ENCODE peak calls at places on chromosomes 1 and 21, in five cellular contexts. Z is right atrium auricular region, B is ACHN, T is GM13976, R is neural progenitor cell. H is an unnamed sample.

GRCh38 chr1:119364640-119365039 is 3.9 kb upstream of the HAO2 start:
- DNase-seq in Z (no peak), B (no peak), T (no peak), R (no peak), H (no peak)

GRCh38 chr1:185200889-185201288 is 43.9 kb downstream of the SWT1 start:
- DNase-seq in T (no peak), R (peak), B (no peak), Z (no peak), H (no peak)

GRCh38 chr1:223341111-223341510 is 22.9 kb downstream of the SUSD4 start:
- DNase-seq in Z (no peak), R (no peak), B (peak), T (no peak), H (no peak)

GRCh38 chr1:203682401-203683383 is 56.1 kb downstream of the ATP2B4 start:
- DNase-seq in B (no peak), R (no peak), T (no peak), Z (no peak), H (no peak)

GRCh38 chr1:3703786-3704396 is 48.4 kb upstream of the CCDC27 start:
- DNase-seq in Z (no peak), R (no peak), B (no peak), T (no peak), H (no peak)

GRCh38 chr1:38064232-38064903 is 17.8 kb upstream of the POU3F1 start:
- DNase-seq in T (no peak), Z (no peak), R (peak), B (peak), H (no peak)

GRCh38 chr1:110524311-110525249 is 5.6 kb upstream of the KCNA10 start:
- DNase-seq in B (peak), Z (no peak), R (peak), T (peak), H (no peak)

GRCh38 chr1:240092301-240093119 is 827 bp downstream of the FMN2 start:
- DNase-seq in R (peak), T (peak), Z (no peak), B (peak), H (no peak)

GRCh38 chr21:45104560-45104959 is 30.2 kb downstream of the ADARB1 start:
- DNase-seq in Z (no peak), T (no peak), R (no peak), B (peak), H (no peak)

GRCh38 chr1:115179397-115179835 is 90.1 kb upstream of the TSPAN2 start:
- DNase-seq in R (no peak), T (no peak), Z (peak), B (peak), H (no peak)

GRCh38 chr1:191831572-191831971 is 326.7 kb upstream of the RGS18 start:
- DNase-seq in T (no peak), Z (no peak), B (peak), R (peak), H (no peak)

GRCh38 chr1:41883507-41883906 is 35.2 kb downstream of the HIVEP3 start:
- DNase-seq in R (no peak), T (no peak), Z (no peak), B (no peak), H (no peak)

GRCh38 chr1:111249960-111250359 is 22.4 kb downstream of the CHI3L2 start:
- DNase-seq in R (peak), T (no peak), Z (no peak), B (no peak), H (no peak)

GRCh38 chr1:239308701-239309333 is 77.6 kb upstream of the CHRM3 start:
- DNase-seq in R (peak), B (peak), Z (no peak), T (peak), H (no peak)

GRCh38 chr1:46030876-46031660 is 101.4 kb downstream of the PIK3R3 start:
- DNase-seq in T (peak), R (no peak), B (no peak), Z (no peak), H (no peak)

GRCh38 chr21:46391773-46392172 is 66.9 kb upstream of the DIP2A start:
- DNase-seq in R (no peak), T (no peak), Z (no peak), B (no peak), H (no peak)